ENCODE peak calls at places on chromosomes 3 and 15, in six cellular contexts. A, V, Z, T, W and N are unnamed samples.

GRCh38 chr3:128313936-128314335 is 152.8 kb downstream of the DNAJB8 start:
- DNase-seq in A (no peak), V (no peak), Z (no peak), T (no peak), W (no peak), N (no peak)

GRCh38 chr3:32395451-32395970 is 3.9 kb downstream of the CMTM7 start:
- DNase-seq in A (no peak), V (no peak), Z (no peak), T (no peak), W (no peak), N (no peak)

GRCh38 chr15:63466378-63467192 is 37.8 kb upstream of the USP3 start:
- DNase-seq in A (peak; percentile 91), V (no peak), Z (peak; percentile 72), T (no peak), W (no peak), N (no peak)

GRCh38 chr3:187669675-187670504 is at the start of gene SST:
- DNase-seq in A (no peak), V (peak; percentile 47), Z (no peak), T (peak; percentile 8), W (no peak), N (peak; percentile 75)

GRCh38 chr15:56869573-56869972 is 48.9 kb upstream of the TCF12 start:
- DNase-seq in A (no peak), V (peak; percentile 36), Z (peak; percentile 27), T (peak; percentile 57), W (peak; percentile 72), N (peak; percentile 23)

GRCh38 chr3:106734712-106735111 is 642.5 kb upstream of the CCDC54 start:
- DNase-seq in A (no peak), V (no peak), Z (no peak), T (no peak), W (no peak), N (no peak)

GRCh38 chr3:118884748-118885206 is 149.9 kb downstream of the IGSF11 start:
- DNase-seq in A (peak; percentile 40), V (peak; percentile 79), Z (peak; percentile 57), T (peak; percentile 73), W (no peak), N (peak; percentile 62)

GRCh38 chr15:96180062-96180745 is 150.3 kb upstream of the NR2F2 start:
- DNase-seq in A (no peak), V (no peak), Z (no peak), T (no peak), W (no peak), N (no peak)

GRCh38 chr3:107258285-107258684 is 119.0 kb upstream of the CCDC54 start:
- DNase-seq in A (no peak), V (no peak), Z (no peak), T (no peak), W (no peak), N (no peak)

GRCh38 chr3:71910107-71910506 is 125.2 kb upstream of the PROK2 start:
- DNase-seq in A (no peak), V (no peak), Z (no peak), T (no peak), W (no peak), N (no peak)

GRCh38 chr15:41886741-41887140 is 7.1 kb downstream of the SPTBN5 start:
- DNase-seq in A (no peak), V (no peak), Z (no peak), T (no peak), W (no peak), N (no peak)
- TF ChIP-seq EP300 in A (no peak), V (no peak), Z (no peak), T (no peak), W (no peak), N (no peak)

GRCh38 chr3:9108876-9109569 is 140.4 kb downstream of the SRGAP3 start:
- DNase-seq in A (no peak), V (no peak), Z (no peak), T (no peak), W (no peak), N (no peak)
- H3K27ac ChIP-seq in A (no peak overlapping the region), V (no peak overlapping the region), Z (no peak overlapping the region), T (no peak overlapping the region), W (no peak overlapping the region), N (no peak overlapping the region)

DNA sequence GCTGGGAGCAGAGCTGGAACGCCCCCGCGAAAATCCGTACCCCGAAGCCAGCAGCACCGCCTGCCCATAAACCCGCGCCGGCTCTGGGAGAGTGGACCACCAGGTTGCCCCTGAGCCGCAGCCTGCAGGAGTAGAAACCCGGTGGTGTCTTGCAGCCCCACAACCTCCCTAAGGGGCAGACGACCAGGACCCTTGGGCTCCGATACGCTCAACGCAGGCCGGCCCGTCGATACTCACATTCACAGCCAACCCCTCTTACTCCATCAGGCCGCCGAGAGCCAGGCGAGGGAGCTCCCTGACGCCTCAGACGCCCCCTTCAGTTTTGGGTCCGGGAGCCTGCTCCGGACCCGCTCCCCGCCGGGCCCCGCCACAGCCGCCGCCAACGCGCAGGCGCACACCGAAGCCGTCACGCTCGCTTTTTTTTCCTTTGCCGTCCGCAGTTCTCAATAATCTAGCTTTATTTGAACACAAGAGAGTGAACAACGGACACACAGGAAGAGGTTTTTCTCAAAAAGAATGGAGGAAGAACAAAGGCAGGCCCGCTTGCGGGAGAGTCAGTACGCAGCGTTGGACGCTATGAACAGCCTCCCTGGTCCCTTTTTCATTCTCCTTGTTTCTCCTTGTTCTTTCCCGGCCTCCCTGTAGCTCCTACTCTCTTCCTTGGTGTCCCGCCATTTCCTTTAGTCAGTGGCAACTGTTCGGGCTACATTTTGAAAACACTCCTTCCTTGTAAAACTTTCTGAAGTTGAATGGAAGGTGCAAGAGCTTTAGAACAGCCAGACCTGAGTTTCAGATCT is at the start of gene ZNF106:
- DNase-seq in A (peak; percentile 54), V (peak; percentile 85), Z (peak; percentile 96), T (peak; percentile 89), W (peak; percentile 91), N (peak; percentile 98)
- TF ChIP-seq EP300 in A (no peak), V (no peak), Z (peak; percentile 46), T (no peak), W (no peak), N (no peak)

GRCh38 chr3:12841970-12842328 is 584 bp upstream of the RPL32 start:
- DNase-seq in A (no peak), V (no peak), Z (no peak), T (no peak), W (no peak), N (no peak)
- H3K27ac ChIP-seq in A (peak overlapping the region; percentile 97), V (no peak overlapping the region), Z (peak overlapping the region; percentile 83), T (peak overlapping the region; percentile 92), W (peak overlapping the region; percentile 89), N (peak overlapping the region; percentile 89)

DNA sequence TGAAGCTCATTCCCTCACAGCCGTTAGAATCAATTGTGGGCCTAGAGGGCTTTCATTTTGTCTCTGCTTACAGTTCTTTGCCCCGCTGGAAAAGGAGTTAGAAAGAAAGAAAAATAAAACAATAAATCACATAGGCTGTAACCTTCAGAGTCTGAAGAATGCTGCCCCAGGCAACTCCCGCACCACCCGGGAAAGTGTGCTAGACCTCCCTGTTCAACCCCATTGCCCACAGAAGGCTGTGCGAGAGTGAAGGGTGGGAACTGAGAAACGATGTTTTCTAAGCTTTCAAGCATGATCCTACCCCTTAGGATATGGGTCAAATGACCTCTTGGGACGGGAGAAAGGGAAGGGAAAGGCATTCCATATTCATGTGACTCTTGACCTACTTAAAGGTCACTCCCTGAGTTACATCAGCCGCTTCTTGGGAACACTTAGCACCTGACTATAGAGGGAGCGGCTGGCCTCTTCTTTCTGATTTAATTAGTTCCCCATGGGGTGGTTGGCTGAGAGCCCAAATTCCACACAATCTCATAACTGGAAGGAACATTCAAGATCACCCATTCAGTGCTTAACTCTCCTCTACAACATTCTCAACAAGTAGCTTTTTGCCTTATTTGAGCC is 114.8 kb upstream of the SLC24A5 start:
- DNase-seq in A (no peak), V (peak; percentile 53), Z (no peak), T (no peak), W (no peak), N (no peak)
- TF ChIP-seq EP300 in A (no peak), V (no peak), Z (no peak), T (no peak), W (no peak), N (peak; percentile 14)

GRCh38 chr3:171345112-171345843 is 114.9 kb downstream of the TNIK start:
- DNase-seq in A (no peak), V (no peak), Z (no peak), T (no peak), W (no peak), N (no peak)

GRCh38 chr3:171348121-171348520 is 112.1 kb downstream of the TNIK start:
- DNase-seq in A (no peak), V (no peak), Z (no peak), T (no peak), W (no peak), N (no peak)

GRCh38 chr3:171347017-171347979 is 112.9 kb downstream of the TNIK start:
- DNase-seq in A (no peak), V (no peak), Z (no peak), T (no peak), W (no peak), N (peak; percentile 48)

GRCh38 chr3:171346011-171346410 is 114.2 kb downstream of the TNIK start:
- DNase-seq in A (no peak), V (no peak), Z (no peak), T (no peak), W (no peak), N (no peak)

DNA sequence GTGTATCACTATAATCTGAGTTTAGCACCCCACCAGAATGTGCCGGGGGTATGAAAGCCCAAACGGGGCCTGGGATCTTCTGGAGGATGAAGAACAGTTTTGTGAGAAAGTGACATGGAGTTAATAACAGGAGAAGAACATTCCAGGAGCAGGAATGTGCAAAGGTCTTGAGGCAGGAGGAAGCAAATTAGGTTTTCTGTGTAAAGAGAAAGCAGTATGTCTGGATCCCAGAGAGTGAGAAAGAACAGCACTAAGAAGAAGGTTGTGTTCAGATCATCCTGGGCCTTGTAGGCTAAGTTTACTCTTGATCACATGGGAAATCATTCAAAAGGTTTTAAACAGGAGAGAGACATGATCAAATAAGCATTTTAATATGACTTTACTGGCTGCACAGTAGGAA is 113.6 kb downstream of the TNIK start:
- DNase-seq in A (no peak), V (no peak), Z (no peak), T (no peak), W (no peak), N (no peak)
- H3K27ac ChIP-seq in A (no peak overlapping the region), V (no peak overlapping the region), Z (peak overlapping the region; percentile 90), T (no peak overlapping the region), W (no peak overlapping the region), N (no peak overlapping the region)

DNA sequence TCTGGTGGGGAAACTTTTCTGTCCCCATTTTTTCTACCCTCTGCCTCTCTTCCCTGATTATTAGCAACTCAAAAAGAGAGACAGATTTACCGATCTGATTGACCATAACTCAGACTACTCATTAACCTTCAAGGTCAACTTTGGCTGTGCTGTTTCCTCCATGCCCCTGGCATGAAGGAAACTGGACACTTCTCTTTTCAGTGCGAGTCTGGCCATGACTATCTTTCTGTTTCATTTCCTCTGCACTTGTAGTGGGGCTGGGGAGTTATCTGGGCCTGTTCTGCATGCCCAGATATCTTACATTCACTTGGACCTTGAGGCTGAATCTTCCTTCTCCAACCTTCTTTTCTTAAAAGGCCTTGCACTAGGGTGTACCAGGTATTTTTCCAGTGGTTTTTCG is 76.9 kb upstream of the SLCO2A1 start:
- DNase-seq in A (no peak), V (no peak), Z (no peak), T (no peak), W (no peak), N (no peak)
- TF ChIP-seq EP300 in A (no peak), V (no peak), Z (no peak), T (no peak), W (no peak), N (no peak)